ENCODE peak calls at places on chromosomes 16 and 17, in four cellular contexts. X is HT-29, P is NCI-H510A treated with DMSO at 0.1 percent for 48 hours, V is GM04503. Z is an unnamed sample.
A peak's percentile ranks its signal among the peaks of the same experiment; 100 is the strongest.

GRCh38 chr16:1308036-1308976 is 1.1 kb upstream of the UBE2I start:
- DNase-seq in X (no peak), V (no peak), P (no peak), Z (no peak)

GRCh38 chr16:70737377-70738082 is 51.7 kb upstream of the MTSS2 start:
- DNase-seq in P (peak; percentile 4), V (peak; percentile 95), X (no peak), Z (no peak)

GRCh38 chr16:85253127-85253941 is 141.1 kb upstream of the CIBAR2 start:
- DNase-seq in V (no peak), P (no peak), X (peak; percentile 45), Z (peak; percentile 58)

GRCh38 chr17:48500435-48501426 is 30.1 kb downstream of the HOXB1 start:
- DNase-seq in P (no peak), X (peak; percentile 71), V (no peak), Z (peak; percentile 24)

GRCh38 chr17:77337150-77337549 is 196.4 kb downstream of the SEC14L1 start:
- DNase-seq in P (no peak), V (no peak), X (no peak), Z (no peak)

GRCh38 chr17:73091770-73092517 is 544 bp downstream of the SLC39A11 start:
- DNase-seq in P (peak; percentile 72), X (peak; percentile 63), V (no peak), Z (peak; percentile 33)

GRCh38 chr16:54542805-54543504 is 256.4 kb upstream of the IRX3 start:
- DNase-seq in X (no peak), P (no peak), V (no peak), Z (no peak)

GRCh38 chr16:75351183-75351582 is 82.1 kb downstream of the CFDP1 start:
- DNase-seq in V (peak; percentile 55), P (no peak), X (no peak), Z (no peak)

Z was measured in WERI-Rb-1.